ENCODE peak calls at places on chromosome 17, in seven cellular contexts. L is cardiac fibroblast, P is WTC11, I is T-helper 1 cell, F is fibroblast of lung, H is GM20000, A is A172. O is an unnamed sample.

GRCh38 chr17:11503292-11503691 is 95.0 kb upstream of the DNAH9 start:
- DNase-seq in L (no peak), P (no peak), I (no peak), F (no peak), H (no peak), A (no peak), O (no peak)

GRCh38 chr17:47696717-47697642 is 3.0 kb downstream of the TBKBP1 start:
- DNase-seq in L (no peak), P (no peak), I (no peak), F (no peak), H (peak; percentile 18), A (no peak), O (no peak)

GRCh38 chr17:21252875-21253645 is at the start of gene NATD1:
- DNase-seq in L (peak; percentile 84), P (peak; percentile 78), I (peak; percentile 79), F (peak; percentile 84), H (peak; percentile 93), A (peak; percentile 77), O (peak; percentile 80)

GRCh38 chr17:28573966-28574480 is 2.7 kb downstream of the ALDOC start:
- DNase-seq in L (no peak), P (no peak), I (no peak), F (no peak), H (no peak), A (no peak), O (no peak)

GRCh38 chr17:43931062-43931571 is 11.2 kb downstream of the PPY start:
- DNase-seq in L (no peak), P (no peak), I (no peak), F (no peak), H (no peak), A (no peak), O (no peak)

GRCh38 chr17:81401727-81402529 is 6.7 kb downstream of the BAHCC1 start:
- DNase-seq in L (peak; percentile 74), P (peak; percentile 71), I (no peak), F (peak; percentile 51), H (peak; percentile 76), A (no peak), O (no peak)

GRCh38 chr17:31327534-31328526 is 6.4 kb upstream of the EVI2A start:
- DNase-seq in L (peak; percentile 90), P (no peak), I (no peak), F (peak; percentile 82), H (no peak), A (peak; percentile 85), O (no peak)

GRCh38 chr17:80815151-80815561 is 176.5 kb upstream of the CHMP6 start:
- DNase-seq in L (no peak), P (no peak), I (no peak), F (no peak), H (no peak), A (no peak), O (no peak)

GRCh38 chr17:44556854-44557606 is at the start of gene FZD2:
- DNase-seq in L (peak; percentile 98), P (peak; percentile 91), I (no peak), F (peak; percentile 99), H (peak; percentile 93), A (peak; percentile 99), O (peak; percentile 92)

GRCh38 chr17:12530126-12530525 is 135.6 kb upstream of the MYOCD start:
- DNase-seq in L (no peak), P (no peak), I (no peak), F (no peak), H (no peak), A (no peak), O (no peak)